ENCODE peak calls at places on chromosome 20, in six cellular contexts. T is stomach, P is sigmoid colon, R is tibial nerve, G is H1, F is suprapubic skin. Y is an unnamed sample.

GRCh38 chr20:53884859-53885654 is 185.3 kb downstream of the BCAS1 start:
- DNase-seq in T (no peak), P (no peak), F (no peak), G (no peak), R (no peak), Y (no peak)

GRCh38 chr20:22001886-22002285 is 296.4 kb downstream of the PAX1 start:
- DNase-seq in T (no peak), R (no peak), G (no peak), P (no peak), F (no peak), Y (no peak)

GRCh38 chr20:33672426-33673114 is 1.7 kb downstream of the NECAB3 start:
- DNase-seq in F (no peak), G (no peak), P (peak), T (no peak), R (no peak), Y (no peak)

GRCh38 chr20:22522701-22523100 is 61.7 kb downstream of the FOXA2 start:
- DNase-seq in G (no peak), F (no peak), P (no peak), R (no peak), T (no peak), Y (peak)

GRCh38 chr20:37504404-37505096 is 16.5 kb upstream of the NNAT start:
- DNase-seq in T (no peak), P (peak), R (no peak), G (no peak), F (no peak), Y (no peak)

GRCh38 chr20:297925-298754 is 770 bp downstream of the ZCCHC3 start:
- DNase-seq in F (peak), P (peak), R (peak), G (no peak), T (peak), Y (no peak)

GRCh38 chr20:45971425-45971674 is 653 bp downstream of the ZNF335 start:
- DNase-seq in G (no peak), T (no peak), R (no peak), F (no peak), P (no peak), Y (no peak)

GRCh38 chr20:45933231-45934045 is 1.0 kb upstream of the PCIF1 start:
- DNase-seq in F (peak), T (peak), G (peak), P (peak), R (peak), Y (no peak)

GRCh38 chr20:37986063-37986858 is 47.0 kb downstream of the TTI1 start:
- DNase-seq in T (peak), R (no peak), P (no peak), F (no peak), G (no peak), Y (no peak)

GRCh38 chr20:41398408-41398807 is 31.8 kb upstream of the EMILIN3 start:
- DNase-seq in P (peak), F (no peak), G (no peak), R (no peak), T (peak), Y (no peak)

GRCh38 chr20:58712823-58713731 is 20.5 kb downstream of the NPEPL1 start:
- DNase-seq in G (no peak), R (peak), F (peak), P (peak), T (peak), Y (peak)

GRCh38 chr20:13744403-13744802 is 40.3 kb downstream of the ESF1 start:
- DNase-seq in T (no peak), R (no peak), P (no peak), F (no peak), G (no peak), Y (no peak)

GRCh38 chr20:20734475-20734948 is 22.1 kb upstream of the RALGAPA2 start:
- DNase-seq in P (no peak), F (no peak), G (no peak), T (no peak), R (no peak), Y (peak)

GRCh38 chr20:3706774-3707507 is 5.5 kb downstream of the SIGLEC1 start:
- DNase-seq in F (no peak), T (no peak), G (no peak), R (no peak), P (no peak), Y (no peak)

GRCh38 chr20:64140956-64141355 is 23.3 kb upstream of the MYT1 start:
- DNase-seq in P (peak), T (no peak), R (no peak), G (no peak), F (peak), Y (no peak)

GRCh38 chr20:35598476-35598875 is 17.2 kb upstream of the SPAG4 start:
- DNase-seq in F (no peak), R (no peak), T (no peak), P (no peak), G (no peak), Y (no peak)

GRCh38 chr20:25077610-25078169 is 4.3 kb downstream of the VSX1 start:
- DNase-seq in G (no peak), F (no peak), T (peak), P (peak), R (no peak), Y (no peak)

GRCh38 chr20:62236674-62236996 is 1.7 kb upstream of the OSBPL2 start:
- DNase-seq in T (no peak), G (no peak), F (no peak), R (no peak), P (no peak), Y (no peak)

GRCh38 chr20:62236997-62237771 is 1.1 kb upstream of the OSBPL2 start:
- DNase-seq in G (no peak), R (no peak), T (no peak), P (no peak), F (no peak), Y (no peak)

GRCh38 chr20:62238569-62239277 is 402 bp downstream of the OSBPL2 start:
- DNase-seq in T (peak), R (no peak), P (no peak), F (no peak), G (no peak), Y (no peak)

GRCh38 chr20:62239278-62239879 is 1.1 kb downstream of the OSBPL2 start:
- DNase-seq in P (no peak), R (no peak), F (no peak), T (no peak), G (no peak), Y (no peak)

GRCh38 chr20:62237772-62238568 is at the start of gene OSBPL2:
- DNase-seq in R (peak), P (peak), T (peak), F (peak), G (peak), Y (peak)
- TF ChIP-seq EP300 in R (no peak), P (no peak), T (no peak), F (no peak), G (no peak), Y (no peak)

GRCh38 chr20:56928007-56928406 is 298.9 kb downstream of the TFAP2C start:
- DNase-seq in F (no peak), T (no peak), R (no peak), G (no peak), P (peak), Y (no peak)
- H3K4me3 ChIP-seq in F (no peak), T (no peak), R (no peak), G (peak), P (no peak), Y (no peak)

DNA sequence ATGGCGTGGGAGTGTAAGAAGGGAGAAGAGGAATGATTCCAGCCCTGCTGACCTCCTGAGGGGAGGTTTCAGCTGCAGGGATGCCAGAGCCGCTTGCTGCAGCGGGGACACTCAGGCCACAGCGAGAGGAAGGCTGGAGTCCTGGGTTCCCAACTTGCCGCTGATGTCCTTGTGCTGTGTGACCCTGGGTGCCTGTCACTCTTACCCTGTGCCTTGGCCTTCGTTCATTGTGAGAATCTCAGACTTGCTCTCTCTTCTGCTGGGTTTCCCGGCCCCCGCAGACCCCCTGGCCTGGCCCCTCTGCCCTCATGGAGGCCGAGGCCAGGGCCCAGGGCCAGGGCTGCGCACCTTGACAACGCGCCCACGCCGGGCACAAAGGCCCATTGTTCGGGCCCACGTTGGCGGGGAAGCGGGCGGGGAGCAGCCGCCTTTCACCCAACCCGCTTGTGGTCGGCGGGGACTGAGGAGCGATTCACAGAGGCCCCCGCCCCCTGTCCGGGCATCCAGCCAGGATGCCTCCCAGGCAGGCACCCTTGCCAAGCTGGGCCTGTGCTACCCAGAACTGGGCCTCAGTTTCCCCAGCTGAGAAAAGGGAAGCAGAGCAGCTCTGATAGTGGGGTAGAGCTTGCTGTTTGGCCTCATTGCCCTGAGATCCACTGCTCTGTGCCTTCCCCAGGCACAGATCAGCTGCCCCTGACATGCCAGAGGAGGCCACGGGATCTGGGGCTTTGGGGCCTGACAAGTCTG is 52.4 kb downstream of the CEBPB start:
- DNase-seq in P (no peak), F (no peak), R (no peak), G (no peak), T (peak), Y (no peak)
- TF ChIP-seq EP300 in P (no peak), F (no peak), R (peak), G (no peak), T (no peak), Y (no peak)

GRCh38 chr20:48799315-48800105 is 28.3 kb downstream of the PREX1 start:
- DNase-seq in P (peak), G (no peak), T (no peak), F (no peak), R (no peak), Y (no peak)
- H3K4me3 ChIP-seq in P (no peak), G (no peak), T (no peak), F (no peak), R (no peak), Y (no peak)

GRCh38 chr20:47475419-47476044 is 26.2 kb upstream of the NCOA3 start:
- DNase-seq in F (no peak), G (no peak), T (no peak), P (no peak), R (no peak), Y (no peak)
- TF ChIP-seq EP300 in F (no peak), G (no peak), T (no peak), P (no peak), R (no peak), Y (no peak)

Y was measured in esophagus muscularis mucosa.